ENCODE peak calls at places on chromosomes 16 and 17, in five cellular contexts. P is cardiac muscle cell, Y is IMR-90, K is heart right ventricle, A is RWPE1. R is an unnamed sample.

GRCh38 chr17:81018044-81018802 is 16.7 kb upstream of the BAIAP2 start:
- DNase-seq in P (no peak), Y (peak; percentile 63), K (no peak), A (no peak), R (peak; percentile 74)

GRCh38 chr16:66928702-66929388 is 3.5 kb upstream of the RRAD start:
- DNase-seq in P (peak; percentile 68), Y (peak; percentile 35), K (no peak), A (no peak), R (no peak)

GRCh38 chr17:18981642-18982424 is 22.7 kb downstream of the FAM83G start:
- DNase-seq in P (no peak), Y (peak; percentile 82), K (no peak), A (no peak), R (no peak)

GRCh38 chr16:17998550-17998949 is 338.0 kb downstream of the NPIPA8 start:
- DNase-seq in P (no peak), Y (no peak), K (no peak), A (no peak), R (no peak)

GRCh38 chr16:63302841-63303240 is 1266.6 kb upstream of the CDH8 start:
- DNase-seq in P (no peak), Y (no peak), K (no peak), A (no peak), R (no peak)

GRCh38 chr17:80791758-80792284 is 199.8 kb upstream of the CHMP6 start:
- DNase-seq in P (no peak), Y (peak; percentile 100), K (peak; percentile 43), A (peak; percentile 83), R (peak; percentile 59)

GRCh38 chr16:78297066-78297666 is 197.7 kb downstream of the WWOX start:
- DNase-seq in P (no peak), Y (no peak), K (no peak), A (no peak), R (no peak)

GRCh38 chr16:61885343-61885742 is 150.9 kb downstream of the CDH8 start:
- DNase-seq in P (peak; percentile 31), Y (no peak), K (no peak), A (no peak), R (no peak)

GRCh38 chr17:9427460-9428315 is 147.9 kb downstream of the STX8 start:
- DNase-seq in P (no peak), Y (peak; percentile 41), K (peak; percentile 30), A (no peak), R (no peak)